ENCODE peak calls at places on chromosomes 2 and 18, in five cellular contexts. D is omental fat pad, L is B cell, M is transverse colon, V is neural crest cell. R is an unnamed sample.

GRCh38 chr2:64592994-64593655 is 60.6 kb downstream of the SERTAD2 start:
- DNase-seq in M (no peak), D (no peak), L (no peak), V (no peak), R (no peak)

GRCh38 chr2:203811491-203812221 is 55.9 kb upstream of the CTLA4 start:
- DNase-seq in D (peak), V (no peak), M (peak), L (no peak), R (no peak)

GRCh38 chr2:10253596-10254372 is 48.9 kb upstream of the HPCAL1 start:
- DNase-seq in L (no peak), M (no peak), D (no peak), V (no peak), R (no peak)

GRCh38 chr2:193272011-193272410 is 1077.3 kb upstream of the TMEFF2 start:
- DNase-seq in L (no peak), D (no peak), V (no peak), M (no peak), R (no peak)

GRCh38 chr2:53403836-53404413 is 363.7 kb upstream of the CHAC2 start:
- DNase-seq in V (no peak), D (no peak), L (no peak), M (no peak), R (no peak)

GRCh38 chr2:83990601-83991000 is 468.5 kb downstream of the SUCLG1 start:
- DNase-seq in L (no peak), D (no peak), V (no peak), M (no peak), R (no peak)

GRCh38 chr2:145460151-145460550 is 940.2 kb upstream of the ZEB2 start:
- DNase-seq in M (no peak), L (no peak), D (no peak), V (no peak), R (no peak)

GRCh38 chr2:178269825-178270224 is 75.5 kb downstream of the OSBPL6 start:
- DNase-seq in M (no peak), L (no peak), V (no peak), D (no peak), R (no peak)

GRCh38 chr2:175251425-175252041 is 70.0 kb upstream of the ATP5MC3 start:
- DNase-seq in D (no peak), V (peak), M (no peak), L (peak), R (no peak)

GRCh38 chr2:180761224-180761623 is 219.2 kb upstream of the UBE2E3 start:
- DNase-seq in L (no peak), M (no peak), D (no peak), V (no peak), R (no peak)

GRCh38 chr2:48900321-48901014 is 144.9 kb upstream of the LHCGR start:
- DNase-seq in L (no peak), M (no peak), V (no peak), D (no peak), R (no peak)

GRCh38 chr2:63444565-63445288 is 143.6 kb downstream of the WDPCP start:
- DNase-seq in L (no peak), D (no peak), V (no peak), M (no peak), R (no peak)

GRCh38 chr18:23058746-23059440 is 76.4 kb upstream of the CABLES1 start:
- DNase-seq in D (no peak), L (no peak), M (no peak), V (no peak), R (no peak)

GRCh38 chr2:238570391-238570790 is 143.7 kb downstream of the ASB1 start:
- DNase-seq in D (no peak), M (no peak), L (no peak), V (no peak), R (no peak)

GRCh38 chr2:128469203-128469602 is 150.5 kb upstream of the HS6ST1 start:
- DNase-seq in D (no peak), L (no peak), M (no peak), V (no peak), R (no peak)

GRCh38 chr2:165401285-165401852 is 68.1 kb upstream of the CSRNP3 start:
- DNase-seq in M (no peak), L (peak), V (peak), D (no peak), R (no peak)

GRCh38 chr2:111011218-111011617 is 109.5 kb upstream of the BCL2L11 start:
- DNase-seq in L (no peak), V (no peak), D (no peak), M (no peak), R (no peak)

GRCh38 chr2:95313296-95314265 is 16.4 kb downstream of the KCNIP3 start:
- DNase-seq in L (no peak), D (no peak), M (no peak), V (no peak), R (no peak)

GRCh38 chr2:163641986-163642385 is 93.8 kb downstream of the FIGN start:
- DNase-seq in L (no peak), V (no peak), D (no peak), M (no peak), R (no peak)

GRCh38 chr2:241632478-241633325 is 4.3 kb downstream of the THAP4 start:
- DNase-seq in D (no peak), V (no peak), M (no peak), L (no peak), R (no peak)

GRCh38 chr2:238978507-238978906 is 130.6 kb downstream of the TWIST2 start:
- DNase-seq in D (no peak), M (no peak), L (no peak), V (no peak), R (no peak)

GRCh38 chr18:55515946-55516710 is 71.9 kb downstream of the TCF4 start:
- DNase-seq in M (no peak), L (no peak), D (no peak), V (no peak), R (no peak)

GRCh38 chr18:14189858-14190257 is 57.6 kb upstream of the ZNF519 start:
- DNase-seq in M (no peak), D (no peak), V (no peak), L (no peak), R (no peak)

GRCh38 chr2:25268136-25268535 is 73.6 kb downstream of the DNMT3A start:
- DNase-seq in V (no peak), L (no peak), M (no peak), D (no peak), R (no peak)

GRCh38 chr2:20561703-20562454 is 89.0 kb downstream of the HS1BP3 start:
- DNase-seq in M (no peak), L (no peak), D (no peak), V (no peak), R (no peak)

GRCh38 chr2:186868344-186868743 is 19.4 kb upstream of the ZSWIM2 start:
- DNase-seq in V (no peak), M (no peak), D (no peak), L (no peak), R (no peak)

DNA sequence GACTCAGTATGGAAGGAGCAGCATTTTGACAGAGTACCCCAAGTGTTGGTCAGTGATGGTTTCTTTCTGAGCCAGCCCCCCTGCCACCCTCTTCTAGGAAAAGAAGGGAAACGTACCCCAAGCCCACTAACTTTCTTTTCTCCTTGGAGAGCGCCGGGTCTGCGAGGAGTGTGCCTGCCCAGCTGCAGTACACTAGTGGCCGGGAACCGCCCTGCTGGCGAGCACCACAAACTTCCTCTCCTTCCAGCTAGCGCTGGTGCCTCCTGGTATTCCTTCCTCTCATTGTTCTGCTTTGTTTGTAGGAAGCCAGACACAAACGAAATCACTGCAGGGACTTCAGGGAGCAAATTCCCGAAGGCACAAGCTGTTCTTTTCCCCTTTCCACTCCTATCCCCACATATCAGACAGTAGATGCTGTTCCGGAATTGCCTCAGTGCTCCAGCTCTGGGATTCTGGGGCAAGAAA is 1.8 kb downstream of the CCDC85A start:
- DNase-seq in M (no peak), D (no peak), V (peak), L (no peak), R (no peak)
- TF ChIP-seq CTCF in M (peak), D (no peak), V (peak), L (no peak), R (peak)

GRCh38 chr18:36303203-36303844 is 5.8 kb downstream of the FHOD3 start:
- DNase-seq in V (no peak), M (no peak), L (no peak), D (no peak), R (no peak)
- TF ChIP-seq CTCF in V (no peak), M (no peak), L (no peak), D (no peak), R (no peak)

DNA sequence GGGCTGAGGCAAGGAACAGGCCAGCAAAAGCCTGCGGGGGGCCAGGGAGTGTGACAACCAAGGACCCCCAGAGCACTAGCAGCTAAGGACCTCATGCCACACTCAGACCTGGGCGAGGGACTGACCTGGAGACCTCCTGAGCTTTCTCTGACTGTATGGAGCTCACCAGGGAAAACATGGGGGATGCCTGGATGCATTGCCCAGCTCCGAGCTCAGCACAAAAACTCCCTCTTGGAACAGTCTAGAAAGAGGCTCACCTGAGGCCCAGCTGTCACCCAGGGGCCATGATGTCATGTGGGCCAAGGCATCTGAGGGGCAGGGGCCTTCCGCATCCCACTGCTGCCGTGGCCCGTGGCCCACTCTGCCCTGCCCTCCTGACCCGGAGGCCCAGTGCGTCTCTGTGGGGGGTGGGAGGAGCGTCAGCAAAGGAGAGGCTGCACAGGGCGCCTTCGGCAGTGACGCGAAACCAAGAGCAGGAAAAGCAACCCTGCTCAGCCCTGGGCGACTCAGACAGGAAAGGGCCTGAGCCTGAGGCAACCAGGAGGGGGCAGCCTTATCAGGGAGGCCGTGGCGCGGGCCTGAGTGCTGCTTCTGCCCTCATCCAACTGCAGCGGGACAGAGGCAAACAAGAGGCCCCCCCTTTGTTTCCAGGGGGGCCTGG is 57.3 kb upstream of the ALPP start:
- DNase-seq in D (no peak), L (no peak), M (peak), V (no peak), R (no peak)
- TF ChIP-seq CTCF in D (no peak), L (no peak), M (no peak), V (peak), R (no peak)

DNA sequence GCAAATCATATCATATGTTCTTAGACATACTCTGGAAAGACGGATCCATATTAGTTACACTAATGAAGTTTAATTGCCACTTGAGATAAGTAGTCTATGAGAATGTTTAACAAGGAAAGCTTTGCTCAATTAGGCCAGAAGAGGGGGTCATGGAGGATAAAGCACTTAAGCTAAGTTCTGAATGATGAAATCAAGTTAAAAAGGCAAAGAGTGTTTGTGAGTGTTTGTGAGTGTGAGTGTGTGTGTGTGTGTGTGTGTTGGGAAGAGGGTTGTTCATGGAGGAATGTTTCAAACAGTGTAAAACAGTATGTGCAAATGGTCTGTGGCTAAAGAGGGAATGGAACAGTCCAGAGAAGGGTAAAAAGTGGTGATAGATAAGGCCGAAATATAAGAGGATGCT is 360.9 kb downstream of the ERBB4 start:
- DNase-seq in D (no peak), V (no peak), L (no peak), M (no peak), R (no peak)
- TF ChIP-seq CTCF in D (no peak), V (peak), L (no peak), M (no peak), R (no peak)

DNA sequence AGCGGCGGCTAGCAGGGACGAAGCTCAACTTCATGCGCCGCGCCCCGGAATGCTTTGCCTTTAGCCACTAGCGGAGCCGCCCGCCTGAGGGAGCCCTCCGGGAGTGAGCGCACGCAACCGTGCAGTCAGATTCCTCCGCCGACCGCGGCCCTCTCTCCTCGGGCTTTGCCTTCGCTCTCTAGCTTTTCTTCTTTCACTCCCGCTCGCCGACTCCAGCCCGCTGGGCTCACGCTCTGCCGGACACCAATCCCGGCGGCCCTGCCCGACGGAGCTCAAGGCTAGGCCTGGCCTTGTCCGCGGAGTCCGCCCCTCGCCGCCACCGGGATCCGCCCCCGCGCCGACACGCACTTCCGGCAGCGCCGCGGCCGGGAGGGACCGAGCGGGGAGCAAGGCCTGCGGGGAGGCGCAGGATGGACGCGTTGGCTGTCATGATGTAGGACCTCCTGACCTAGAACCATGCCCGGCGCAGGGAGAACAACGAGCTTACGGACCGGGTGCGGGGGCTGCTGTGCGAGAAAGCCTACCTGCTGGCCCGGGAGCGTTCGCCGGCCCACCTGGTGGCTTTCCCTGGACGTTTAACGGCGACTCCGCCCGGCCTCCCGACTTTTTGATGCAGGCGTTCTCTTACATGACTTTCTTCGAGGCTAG is 40.8 kb upstream of the AKAIN1 start:
- DNase-seq in M (peak), L (peak), V (peak), D (peak), R (peak)
- TF ChIP-seq CTCF in M (peak), L (no peak), V (peak), D (no peak), R (peak)

GRCh38 chr2:36459725-36460137 is 104.2 kb downstream of the CRIM1 start:
- DNase-seq in L (no peak), V (no peak), D (no peak), M (peak), R (peak)
- TF ChIP-seq CTCF in L (no peak), V (peak), D (no peak), M (peak), R (peak)

DNA sequence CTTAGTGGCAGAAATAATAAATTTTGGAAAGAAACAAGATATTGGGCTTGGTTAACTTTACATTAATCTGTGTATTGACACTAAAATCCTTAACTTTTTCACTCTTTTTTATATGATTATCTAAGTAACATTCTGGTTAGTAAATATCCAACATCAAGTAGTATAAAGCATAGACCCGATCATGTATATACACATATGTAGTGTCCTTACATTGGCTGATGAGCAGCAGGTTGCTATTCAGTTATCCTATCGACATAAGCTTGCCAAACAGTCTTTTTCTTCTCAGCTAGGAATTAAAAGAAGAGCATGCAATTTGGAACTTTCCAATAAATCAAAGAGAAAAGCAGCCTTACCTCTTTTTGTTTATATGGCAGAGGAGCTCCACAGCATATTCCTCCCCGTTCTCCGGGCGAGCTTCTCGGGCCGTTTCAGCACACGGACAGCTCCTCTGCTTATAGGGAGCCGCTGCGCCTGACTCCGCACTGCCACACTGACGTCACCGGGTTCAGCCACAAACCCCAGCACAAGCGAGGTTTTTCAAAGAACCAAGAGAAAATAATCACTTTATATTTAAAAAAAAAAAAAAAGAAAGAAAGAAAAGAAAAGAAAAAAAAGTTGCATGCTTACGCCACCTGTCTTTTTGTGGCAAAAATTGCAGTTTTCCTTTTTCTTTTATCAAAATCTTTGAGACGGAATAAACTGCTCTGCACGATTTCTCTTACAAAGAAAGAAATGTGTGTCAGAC is at the start of gene SCG2:
- DNase-seq in L (peak), M (peak), D (peak), V (peak), R (peak)
- TF ChIP-seq CTCF in L (no peak), M (no peak), D (no peak), V (peak), R (peak)

GRCh38 chr2:132668189-132668833 is 1.7 kb downstream of the LYPD1 start:
- DNase-seq in L (no peak), V (peak), M (no peak), D (no peak), R (peak)
- TF ChIP-seq CTCF in L (no peak), V (peak), M (no peak), D (no peak), R (peak)

DNA sequence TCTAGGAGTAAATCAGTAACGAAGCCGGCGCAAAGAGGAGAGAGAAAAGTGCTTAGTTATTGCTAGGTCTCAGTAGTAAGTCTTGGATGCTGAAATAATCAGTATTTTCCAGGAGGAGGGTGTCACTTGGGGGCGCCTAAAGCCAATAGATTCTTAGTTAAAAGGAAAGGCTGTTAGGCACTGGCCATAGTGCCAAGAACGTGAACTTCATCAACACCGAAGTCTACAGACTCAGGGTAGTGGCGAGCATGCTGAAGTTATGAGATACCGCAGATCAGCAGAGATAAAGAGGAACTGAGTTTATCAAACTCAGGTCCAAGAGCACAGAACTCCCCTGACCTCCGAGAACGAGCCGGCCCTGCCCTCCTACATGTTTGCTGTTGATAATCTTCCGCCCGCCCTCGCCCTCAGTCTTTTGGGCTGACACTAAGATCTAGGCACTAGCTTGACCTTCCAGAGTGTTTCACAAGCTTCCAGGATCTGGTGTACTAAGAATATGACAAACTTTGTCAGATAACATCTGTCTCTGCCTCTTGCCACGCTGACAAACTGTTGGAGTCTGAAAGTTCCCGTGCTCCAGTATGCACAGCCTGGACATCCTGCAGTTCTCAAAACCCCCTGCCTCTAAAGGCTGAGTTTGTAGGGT is 49.2 kb downstream of the CYB5A start:
- DNase-seq in D (no peak), L (peak), V (no peak), M (no peak), R (no peak)
- TF ChIP-seq CTCF in D (no peak), L (no peak), V (no peak), M (no peak), R (no peak)

GRCh38 chr18:29616885-29617284 is 1425.7 kb downstream of the DSC3 start:
- DNase-seq in D (no peak), V (no peak), M (no peak), L (no peak), R (no peak)
- TF ChIP-seq CTCF in D (no peak), V (no peak), M (no peak), L (no peak), R (no peak)

R was measured in progenitor cell of endocrine pancreas.